ENCODE peak calls at places on chromosomes 2 and 18, in seven cellular contexts. Q, Y, X, R, F, N and C are unnamed samples.

GRCh38 chr2:232600053-232600773 is 33.2 kb upstream of the EFHD1 start:
- DNase-seq in Q (no peak), Y (peak), X (no peak), R (no peak), F (no peak), N (no peak), C (no peak)

GRCh38 chr2:219109468-219109867 is 48.7 kb upstream of the IHH start:
- DNase-seq in Q (no peak), Y (no peak), X (peak), R (no peak), F (no peak), N (no peak), C (no peak)

GRCh38 chr2:117308861-117309770 is 505.4 kb upstream of the DDX18 start:
- DNase-seq in Q (no peak), Y (no peak), X (no peak), R (no peak), F (no peak), N (no peak), C (no peak)

GRCh38 chr2:55384786-55385185 is 34.9 kb downstream of the CCDC88A start:
- DNase-seq in Q (no peak), Y (no peak), X (no peak), R (no peak), F (no peak), N (no peak), C (no peak)

GRCh38 chr2:219626540-219626939 is 890 bp upstream of the SLC4A3 start:
- DNase-seq in Q (peak), Y (no peak), X (no peak), R (peak), F (no peak), N (no peak), C (no peak)

GRCh38 chr2:152415231-152415642 is 80.3 kb downstream of the FMNL2 start:
- DNase-seq in Q (no peak), Y (no peak), X (no peak), R (no peak), F (peak), N (peak), C (no peak)

GRCh38 chr18:21450913-21451312 is 149.6 kb downstream of the ESCO1 start:
- DNase-seq in Q (no peak), Y (no peak), X (no peak), R (no peak), F (peak), N (no peak), C (no peak)

GRCh38 chr18:11074879-11075278 is 74.5 kb downstream of the PIEZO2 start:
- DNase-seq in Q (no peak), Y (no peak), X (no peak), R (no peak), F (no peak), N (no peak), C (no peak)

GRCh38 chr2:159155315-159155714 is 131.2 kb downstream of the WDSUB1 start:
- DNase-seq in Q (no peak), Y (no peak), X (no peak), R (no peak), F (peak), N (peak), C (no peak)

GRCh38 chr18:80252136-80252535 is 4.8 kb upstream of the PARD6G start:
- DNase-seq in Q (no peak), Y (no peak), X (no peak), R (no peak), F (peak), N (no peak), C (peak)

GRCh38 chr18:60064271-60064670 is 164.5 kb downstream of the PMAIP1 start:
- DNase-seq in Q (no peak), Y (no peak), X (no peak), R (no peak), F (peak), N (no peak), C (no peak)

GRCh38 chr2:174979996-174980395 is 25.2 kb downstream of the CHN1 start:
- DNase-seq in Q (no peak), Y (no peak), X (no peak), R (no peak), F (no peak), N (no peak), C (no peak)

GRCh38 chr2:24819442-24820174 is 26.4 kb downstream of the CENPO start:
- DNase-seq in Q (no peak), Y (peak), X (no peak), R (peak), F (no peak), N (no peak), C (no peak)

GRCh38 chr2:60819155-60819862 is 62.1 kb upstream of the REL start:
- DNase-seq in Q (no peak), Y (no peak), X (peak), R (peak), F (no peak), N (no peak), C (no peak)

GRCh38 chr18:31992836-31993575 is 25.6 kb upstream of the RNF125 start:
- DNase-seq in Q (no peak), Y (no peak), X (no peak), R (no peak), F (no peak), N (no peak), C (peak)

GRCh38 chr2:120278901-120279300 is 26.2 kb downstream of the RALB start:
- DNase-seq in Q (no peak), Y (no peak), X (no peak), R (no peak), F (no peak), N (no peak), C (no peak)

GRCh38 chr2:48284624-48285212 is 245.2 kb upstream of the STON1 start:
- DNase-seq in Q (no peak), Y (no peak), X (no peak), R (no peak), F (no peak), N (no peak), C (no peak)

GRCh38 chr2:174597347-174598047 is at the start of gene WIPF1:
- DNase-seq in Q (no peak), Y (no peak), X (peak), R (peak), F (peak), N (no peak), C (peak)

DNA sequence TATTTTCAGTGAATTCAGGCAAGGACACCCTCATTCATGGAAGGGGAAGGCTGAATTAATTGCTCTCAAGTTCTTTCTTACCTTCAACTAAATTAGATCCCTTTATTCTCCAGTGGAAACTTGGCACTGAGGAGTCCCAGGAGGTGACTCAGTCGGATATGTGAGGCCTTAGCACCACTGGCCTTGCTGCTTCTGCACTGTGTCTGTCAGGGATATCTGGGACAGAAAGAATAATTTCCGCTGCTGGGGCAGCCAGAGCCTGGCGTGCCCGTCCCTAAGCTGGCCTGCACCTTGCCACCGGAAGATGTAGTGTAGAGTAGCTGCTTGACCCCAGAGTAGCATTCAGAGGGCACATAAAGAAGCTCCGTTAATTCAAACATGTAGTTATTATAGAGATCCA is 53.4 kb downstream of the LIMS1 start:
- DNase-seq in Q (peak), Y (no peak), X (no peak), R (peak), F (peak), N (no peak), C (peak)
- H3K27ac ChIP-seq in Q (peak), Y (no peak), X (no peak), R (peak), F (peak), N (peak), C (peak)

GRCh38 chr2:223042704-223043118 is 9.3 kb upstream of the KCNE4 start:
- DNase-seq in Q (no peak), Y (no peak), X (no peak), R (no peak), F (peak), N (no peak), C (no peak)
- H3K4me3 ChIP-seq in Q (no peak), Y (no peak), X (no peak), R (no peak), F (no peak), N (no peak), C (no peak)

DNA sequence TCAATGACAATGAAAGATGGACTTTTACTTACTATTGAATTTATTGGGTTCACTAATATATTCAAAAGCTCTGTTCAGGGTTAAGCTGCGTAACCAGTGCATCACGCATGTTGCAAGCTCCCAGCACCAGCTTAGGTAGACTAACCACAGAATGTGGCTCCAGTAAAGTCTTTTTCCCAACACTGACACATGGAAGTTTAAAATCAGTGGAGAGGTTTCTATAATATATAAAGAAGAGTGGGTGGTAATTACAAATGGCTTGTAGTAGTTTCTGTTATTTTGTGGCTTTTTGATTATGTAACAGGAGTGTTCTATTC is 1.9 kb downstream of the PLCL1 start:
- DNase-seq in Q (no peak), Y (no peak), X (no peak), R (no peak), F (no peak), N (no peak), C (no peak)
- H3K27ac ChIP-seq in Q (no peak), Y (no peak), X (no peak), R (no peak), F (no peak), N (no peak), C (no peak)

DNA sequence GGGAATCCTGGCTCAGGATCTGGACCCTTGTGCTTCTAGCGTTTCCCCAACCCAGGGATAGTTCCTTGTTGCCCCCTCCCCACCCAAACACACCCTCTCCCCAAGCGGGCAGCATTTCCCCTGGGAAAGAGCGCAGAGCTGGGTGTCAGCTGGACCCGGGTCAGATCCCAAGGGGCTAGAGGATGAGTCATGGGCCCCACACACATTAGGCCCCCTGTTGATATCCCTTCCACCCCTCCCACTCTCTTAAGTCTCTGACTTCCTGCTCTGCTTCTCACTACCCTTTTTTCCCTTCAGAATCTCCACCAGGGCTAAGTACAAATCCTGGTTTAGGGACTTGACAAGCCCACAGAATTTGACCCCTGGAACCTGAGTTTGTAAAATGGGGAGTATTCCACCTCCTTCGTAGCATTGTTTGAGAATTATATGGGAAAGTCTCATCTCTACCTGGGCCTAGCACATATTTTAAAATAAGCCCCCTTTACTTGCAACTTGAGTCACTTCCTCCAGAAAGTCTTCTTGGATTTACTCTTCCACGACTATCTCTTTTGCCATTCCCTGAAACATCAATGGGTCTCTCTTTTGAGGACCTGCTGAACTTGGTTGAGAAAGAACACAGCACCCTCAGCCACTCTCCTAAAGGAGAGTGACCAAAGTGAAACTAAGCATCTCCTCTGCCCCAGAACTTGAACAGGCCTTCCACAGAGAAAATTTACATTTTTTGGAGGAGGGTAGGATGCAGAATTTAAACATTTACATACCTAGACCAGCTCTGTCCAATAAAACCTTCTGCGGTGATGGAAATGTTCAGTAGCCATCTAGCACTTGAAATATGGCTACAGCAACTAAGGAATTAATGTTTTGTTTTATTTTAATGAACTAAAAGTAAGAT is 4.7 kb downstream of the RTKN start:
- DNase-seq in Q (no peak), Y (no peak), X (no peak), R (no peak), F (no peak), N (no peak), C (peak)
- H3K4me3 ChIP-seq in Q (no peak), Y (no peak), X (no peak), R (no peak), F (no peak), N (no peak), C (no peak)

DNA sequence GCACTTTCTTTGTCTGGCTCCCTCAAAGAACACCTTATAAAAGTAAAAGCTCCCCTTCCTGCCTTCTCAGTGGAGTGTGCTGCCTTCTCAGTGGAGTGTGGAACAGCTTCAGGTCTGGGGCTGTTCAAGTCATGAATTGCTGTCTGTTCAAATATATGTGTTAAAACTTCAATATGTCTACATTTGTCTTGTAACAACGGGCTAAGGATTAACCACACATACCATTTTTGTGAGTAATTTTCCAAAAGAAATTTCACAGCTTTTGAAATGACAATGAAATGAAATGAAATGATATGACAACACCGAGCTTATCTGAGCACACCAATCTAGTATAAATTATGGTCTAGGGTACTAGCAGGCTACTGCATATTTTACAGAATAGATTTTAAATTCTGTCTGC is 42.9 kb downstream of the CABYR start:
- DNase-seq in Q (no peak), Y (no peak), X (no peak), R (no peak), F (no peak), N (no peak), C (no peak)
- H3K27ac ChIP-seq in Q (no peak), Y (no peak), X (no peak), R (no peak), F (no peak), N (no peak), C (no peak)

GRCh38 chr2:71449343-71449742 is 4.0 kb upstream of the DYSF start:
- DNase-seq in Q (no peak), Y (no peak), X (no peak), R (no peak), F (no peak), N (no peak), C (no peak)
- H3K4me3 ChIP-seq in Q (no peak), Y (no peak), X (no peak), R (no peak), F (no peak), N (no peak), C (no peak)

GRCh38 chr2:200380833-200381542 is 74.5 kb downstream of the SPATS2L start:
- DNase-seq in Q (no peak), Y (no peak), X (no peak), R (no peak), F (no peak), N (no peak), C (peak)

GRCh38 chr2:200379481-200380120 is 73.1 kb downstream of the SPATS2L start:
- DNase-seq in Q (no peak), Y (no peak), X (no peak), R (no peak), F (no peak), N (no peak), C (no peak)

GRCh38 chr2:200377774-200378336 is 71.4 kb downstream of the SPATS2L start:
- DNase-seq in Q (no peak), Y (no peak), X (no peak), R (no peak), F (peak), N (peak), C (no peak)

GRCh38 chr2:200378652-200379290 is 72.3 kb downstream of the SPATS2L start:
- DNase-seq in Q (no peak), Y (no peak), X (no peak), R (no peak), F (no peak), N (no peak), C (no peak)

DNA sequence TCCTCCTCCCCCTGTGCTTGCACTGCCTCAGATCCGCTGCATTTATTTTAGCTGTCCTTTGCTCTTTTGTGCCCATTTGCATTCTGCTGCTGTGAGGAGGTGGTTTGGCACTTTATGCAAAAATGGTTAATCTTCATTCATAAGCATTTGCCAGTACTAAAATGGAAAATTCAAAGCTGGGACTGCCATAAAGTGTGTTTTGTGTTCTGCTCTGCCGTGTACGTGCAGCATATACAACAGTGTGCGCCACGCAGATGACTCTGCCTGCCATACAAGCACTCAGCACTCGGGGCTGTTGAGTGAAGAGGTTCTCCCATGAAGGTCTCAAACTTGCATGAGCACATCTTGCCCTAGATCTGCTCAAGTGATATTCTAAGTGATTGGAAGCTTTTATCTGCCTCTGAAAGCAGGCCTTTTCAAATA is 73.7 kb downstream of the SPATS2L start:
- DNase-seq in Q (no peak), Y (no peak), X (no peak), R (no peak), F (no peak), N (no peak), C (no peak)
- H3K27ac ChIP-seq in Q (no peak), Y (peak), X (no peak), R (peak), F (peak), N (no peak), C (peak)

GRCh38 chr2:238554468-238555184 is 127.9 kb downstream of the ASB1 start:
- DNase-seq in Q (no peak), Y (no peak), X (no peak), R (no peak), F (no peak), N (no peak), C (no peak)
- H3K4me3 ChIP-seq in Q (no peak), Y (no peak), X (no peak), R (no peak), F (no peak), N (no peak), C (no peak)

DNA sequence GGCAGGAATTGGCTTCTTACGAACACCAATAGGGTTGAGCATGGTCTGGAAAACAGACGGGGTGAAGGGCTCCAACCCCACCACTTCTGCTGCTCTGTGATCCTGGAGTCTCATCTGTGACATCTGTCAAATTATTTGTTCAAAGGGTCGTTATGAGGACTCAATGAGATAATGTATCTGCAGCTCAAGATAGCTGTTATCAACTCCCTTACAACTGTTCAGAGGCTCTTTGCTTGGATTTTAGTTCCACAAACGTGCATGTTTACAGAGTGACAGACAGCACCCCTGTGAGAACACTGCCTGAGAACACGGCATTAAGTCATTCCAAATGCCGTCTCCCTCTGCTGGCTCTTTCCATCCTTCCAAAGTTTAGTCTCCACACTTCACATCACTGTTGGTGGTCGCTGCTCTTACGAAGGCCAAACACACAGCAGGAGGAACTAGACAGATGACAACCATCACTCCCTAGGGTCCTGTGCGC is 220.5 kb downstream of the ANAPC1 start:
- DNase-seq in Q (no peak), Y (no peak), X (no peak), R (peak), F (peak), N (no peak), C (peak)
- H3K27ac ChIP-seq in Q (no peak), Y (no peak), X (no peak), R (no peak), F (peak), N (no peak), C (no peak)